ENCODE peak calls at places on chromosomes 12 and 14, in eight cellular contexts. D, V, F, C, N, K, U and E are unnamed samples. For H3K4me1, the result is how much of the 10 kb centered on the place peaks cover.

GRCh38 chr12:96985515-96986362 is 78.7 kb downstream of the NEDD1 start:
- DNase-seq in F (no peak), U (peak), K (no peak), D (peak), N (peak), C (peak), V (no peak), E (no peak)

GRCh38 chr14:75824328-75824727 is 157.5 kb downstream of the TGFB3 start:
- DNase-seq in N (no peak), C (no peak), F (no peak), V (no peak), D (no peak), U (no peak), K (no peak), E (no peak)

GRCh38 chr14:31410048-31410654 is 10.2 kb downstream of the HEATR5A start:
- DNase-seq in C (no peak), N (no peak), F (no peak), D (no peak), V (no peak), K (no peak), U (no peak), E (no peak)

GRCh38 chr12:132620113-132620892 is 1.7 kb downstream of the P2RX2 start:
- DNase-seq in V (no peak), K (no peak), F (no peak), D (no peak), N (no peak), C (no peak), U (peak), E (no peak)

GRCh38 chr12:106171117-106171750 is 32.5 kb upstream of the NUAK1 start:
- DNase-seq in N (no peak), D (no peak), K (no peak), C (no peak), V (no peak), F (peak), U (no peak), E (no peak)

GRCh38 chr12:84502907-84503787 is 409.5 kb downstream of the SLC6A15 start:
- DNase-seq in U (peak), V (peak), F (peak), D (peak), C (peak), K (no peak), N (peak), E (no peak)

GRCh38 chr12:132315951-132316350 is 13.4 kb downstream of the GALNT9 start:
- DNase-seq in C (no peak), U (no peak), K (no peak), N (no peak), V (no peak), F (no peak), D (no peak), E (no peak)

GRCh38 chr12:23428758-23429157 is 520.7 kb downstream of the SOX5 start:
- DNase-seq in V (no peak), N (no peak), U (no peak), F (no peak), K (no peak), D (no peak), C (no peak), E (no peak)

GRCh38 chr12:3673960-3674708 is 78.8 kb downstream of the CRACR2A start:
- DNase-seq in V (no peak), N (no peak), K (no peak), F (no peak), U (no peak), C (no peak), D (no peak), E (no peak)

GRCh38 chr14:96168581-96168980 is 36.1 kb upstream of the BDKRB2 start:
- DNase-seq in N (no peak), K (no peak), F (no peak), C (no peak), D (no peak), U (no peak), V (no peak), E (no peak)

GRCh38 chr14:71183856-71184255 is 276.6 kb downstream of the PCNX1 start:
- DNase-seq in F (no peak), V (no peak), N (no peak), C (no peak), U (no peak), K (no peak), D (no peak), E (no peak)

GRCh38 chr12:6336859-6337744 is 4.8 kb downstream of the TNFRSF1A start:
- DNase-seq in V (peak), F (no peak), U (peak), C (no peak), K (no peak), D (no peak), N (no peak), E (no peak)

DNA sequence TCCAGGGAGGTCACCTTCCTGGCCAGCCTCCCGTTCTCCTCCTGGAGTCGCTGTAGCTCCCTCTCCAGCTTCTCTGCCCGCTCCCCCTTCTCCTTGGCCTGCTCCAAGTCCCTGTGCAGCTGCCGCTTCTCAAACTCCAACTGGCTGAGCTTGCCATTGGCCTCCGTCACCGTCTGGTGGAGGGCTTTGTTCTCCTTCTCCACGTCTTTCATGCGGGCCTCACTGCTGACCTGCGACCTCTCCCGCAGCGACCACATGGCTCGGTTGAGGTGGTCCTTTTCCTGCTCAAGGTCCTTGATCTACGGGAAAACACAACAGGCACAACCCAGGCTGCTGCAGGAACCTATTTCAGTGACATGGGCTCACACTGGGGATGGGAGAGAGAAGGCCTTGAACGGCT is 69.3 kb upstream of the GPR68 start:
- DNase-seq in N (no peak), V (no peak), C (no peak), D (no peak), U (no peak), K (no peak), F (no peak), E (no peak)
- H3K4me1 ChIP-seq in N (under half), V (under half), C (under half), D (under half), U (under half), K (under half), F (under half), E (under half)

DNA sequence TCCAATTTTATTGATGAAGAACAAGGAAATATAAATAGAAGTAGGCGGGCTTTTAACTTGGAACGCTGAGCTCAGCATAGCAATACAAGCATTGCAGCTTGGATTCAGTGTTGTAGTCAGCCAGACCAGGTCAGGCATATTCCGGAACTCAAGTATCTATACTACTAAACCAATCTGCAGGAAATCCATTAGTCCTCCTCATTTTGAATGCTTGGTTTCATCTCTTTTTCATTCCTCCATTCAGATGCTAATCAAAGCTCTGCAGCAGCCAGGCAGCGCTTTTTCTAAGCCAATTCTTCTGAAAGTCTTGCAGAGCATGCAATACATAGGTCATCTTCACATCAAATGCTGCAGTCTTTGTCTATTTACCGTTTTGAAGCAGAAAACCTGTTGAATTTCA is 49.0 kb downstream of the KIF21A start:
- DNase-seq in U (no peak), V (no peak), C (no peak), K (no peak), F (no peak), D (no peak), N (no peak), E (no peak)
- H3K4me3 ChIP-seq in U (no peak), V (no peak), C (no peak), K (no peak), F (no peak), D (no peak), N (no peak), E (no peak)

DNA sequence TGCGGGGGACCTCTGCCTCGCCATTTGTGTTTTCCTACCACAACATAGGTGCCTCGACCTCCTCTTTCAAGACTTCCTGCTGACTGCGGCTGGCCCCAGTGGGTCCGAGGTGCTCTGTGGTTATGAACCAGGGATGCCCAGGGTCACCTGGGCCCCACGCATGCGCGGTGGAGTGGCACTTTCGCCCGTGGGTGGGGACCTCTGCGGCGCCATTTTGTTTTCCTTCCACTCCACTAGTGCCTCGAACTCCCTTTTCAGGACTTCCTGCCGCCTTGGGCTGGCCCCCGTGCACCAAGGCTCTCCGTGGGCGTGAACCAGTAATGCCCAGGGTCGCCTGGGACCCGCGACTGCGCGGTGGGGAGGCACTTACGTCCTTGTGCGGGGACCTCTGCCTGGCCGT is 351.6 kb downstream of the ALG10 start:
- DNase-seq in F (no peak), U (no peak), C (no peak), K (no peak), V (no peak), D (no peak), N (no peak), E (no peak)
- H3K27ac ChIP-seq in F (no peak), U (no peak), C (no peak), K (no peak), V (no peak), D (no peak), N (no peak), E (no peak)

DNA sequence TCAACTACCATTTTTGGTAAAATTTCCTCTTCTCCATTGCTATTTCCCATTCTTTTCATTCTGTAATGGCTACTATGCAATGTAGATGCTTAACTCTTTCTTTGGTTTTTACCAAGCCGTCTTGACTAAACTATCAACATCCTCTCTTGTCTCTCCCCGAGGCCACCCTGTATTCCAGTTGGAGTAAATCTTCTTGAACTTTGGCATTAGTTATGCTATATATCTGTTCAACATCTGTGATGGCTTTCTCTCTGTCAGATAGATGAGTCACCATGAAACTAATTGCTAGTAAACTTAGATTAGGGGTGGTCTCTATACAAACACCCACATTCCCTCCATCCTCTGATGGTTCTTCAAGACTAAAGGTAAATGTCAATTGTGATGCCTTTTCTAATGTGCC is 63.4 kb downstream of the LMO3 start:
- DNase-seq in D (no peak), C (no peak), K (no peak), N (no peak), U (no peak), F (no peak), V (no peak), E (no peak)
- H3K4me1 ChIP-seq in D (under half), C (under half), K (under half), N (under half), U (under half), F (under half), V (under half), E (under half)

DNA sequence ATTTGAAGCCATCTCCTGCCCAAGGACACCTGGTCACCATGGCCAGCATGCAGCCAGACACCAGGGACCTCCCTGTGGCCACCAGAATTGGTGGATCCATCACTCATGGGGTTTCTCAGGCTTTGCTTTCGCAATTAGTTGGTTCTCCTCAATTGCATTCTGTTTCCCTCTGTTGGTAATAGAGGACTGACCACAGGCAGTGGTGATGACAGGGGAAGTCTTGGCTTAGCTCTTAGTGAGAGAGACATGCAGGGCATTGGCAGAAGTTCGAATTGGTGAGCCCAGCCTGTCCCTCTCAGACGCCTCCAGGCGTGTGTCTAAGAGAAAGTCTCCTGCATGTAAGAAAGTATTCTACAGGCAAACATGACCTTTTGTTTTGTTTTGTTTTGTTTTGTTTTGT is 21.3 kb downstream of the HCAR2 start:
- DNase-seq in V (peak), C (no peak), N (no peak), U (no peak), K (peak), D (no peak), F (peak), E (no peak)
- H3K4me3 ChIP-seq in V (no peak), C (no peak), N (no peak), U (no peak), K (no peak), D (no peak), F (no peak), E (no peak)

GRCh38 chr12:104477812-104478388 is 21.2 kb downstream of the CHST11 start:
- DNase-seq in V (no peak), U (no peak), K (no peak), D (no peak), N (no peak), C (no peak), F (no peak), E (no peak)
- H3K27ac ChIP-seq in V (peak), U (peak), K (no peak), D (no peak), N (no peak), C (peak), F (no peak), E (no peak)

GRCh38 chr12:124286946-124287345 is 7.9 kb upstream of the RFLNA start:
- DNase-seq in C (no peak), U (no peak), N (no peak), F (no peak), K (no peak), D (no peak), V (no peak), E (no peak)

GRCh38 chr12:124281309-124281708 is 13.6 kb upstream of the RFLNA start:
- DNase-seq in D (no peak), F (no peak), U (no peak), C (no peak), K (no peak), V (no peak), N (no peak), E (no peak)

GRCh38 chr12:124283326-124283725 is 11.6 kb upstream of the RFLNA start:
- DNase-seq in V (no peak), C (no peak), K (no peak), D (no peak), N (no peak), F (no peak), U (no peak), E (no peak)

GRCh38 chr12:124286414-124286813 is 8.5 kb upstream of the RFLNA start:
- DNase-seq in F (no peak), V (no peak), C (no peak), K (no peak), U (no peak), N (no peak), D (no peak), E (no peak)

GRCh38 chr12:124284368-124284767 is 10.5 kb upstream of the RFLNA start:
- DNase-seq in K (no peak), U (no peak), V (no peak), N (no peak), F (no peak), C (no peak), D (no peak), E (no peak)
- H3K4me1 ChIP-seq in K (under half), U (under half), V (under half), N (under half), F (under half), C (under half), D (under half), E (under half)

GRCh38 chr12:69243099-69244084 is 4.0 kb downstream of the CPSF6 start:
- DNase-seq in D (no peak), F (no peak), N (no peak), K (no peak), C (no peak), U (no peak), V (no peak), E (no peak)
- H3K4me3 ChIP-seq in D (no peak), F (no peak), N (no peak), K (no peak), C (no peak), U (no peak), V (no peak), E (no peak)